ENCODE peak calls at places on chromosomes 6 and 20, in nine cellular contexts. O is lower lobe of right lung; E is HepG2; K is tibial nerve; I is body of pancreas; R is CD8-positive, alpha-beta T cell; X is ovary; Y is colonic mucosa; S is AG04450. U is an unnamed sample. For H3K9me3, the result is how much of the 10 kb centered on the place peaks cover.

GRCh38 chr6:37695273-37695672 is 2.4 kb downstream of the MDGA1 start:
- DNase-seq in K (no peak), S (no peak), O (no peak), E (no peak), Y (no peak), X (no peak), I (no peak), R (no peak), U (no peak)

GRCh38 chr6:21228411-21228810 is 365.1 kb upstream of the SOX4 start:
- DNase-seq in E (no peak), S (no peak), R (no peak), Y (no peak), O (no peak), I (no peak), X (no peak), K (no peak), U (no peak)

GRCh38 chr6:12208190-12208589 is 82.0 kb upstream of the EDN1 start:
- DNase-seq in E (no peak), K (peak), O (peak), X (no peak), Y (no peak), I (no peak), S (no peak), R (no peak), U (peak)

GRCh38 chr6:136362421-136363090 is 72.9 kb upstream of the BCLAF1 start:
- DNase-seq in E (no peak), X (no peak), I (no peak), R (no peak), O (no peak), Y (no peak), S (no peak), K (no peak), U (no peak)

GRCh38 chr6:134683783-134684765 is 265.8 kb downstream of the ALDH8A1 start:
- DNase-seq in Y (no peak), X (no peak), S (no peak), K (no peak), R (no peak), I (no peak), E (no peak), O (no peak), U (no peak)

GRCh38 chr6:168216741-168217140 is 102.8 kb downstream of the DACT2 start:
- DNase-seq in K (no peak), O (no peak), I (no peak), X (no peak), E (no peak), S (no peak), R (no peak), Y (no peak), U (no peak)

GRCh38 chr20:36856691-36857635 is 19.0 kb upstream of the TLDC2 start:
- DNase-seq in R (peak), Y (no peak), K (no peak), I (no peak), X (no peak), E (no peak), S (no peak), O (peak), U (no peak)

GRCh38 chr6:105882071-105882803 is 203.9 kb upstream of the PRDM1 start:
- DNase-seq in K (no peak), R (no peak), X (no peak), E (no peak), S (peak), I (no peak), O (no peak), Y (no peak), U (no peak)

GRCh38 chr6:145091102-145091826 is 644.1 kb downstream of the EPM2A start:
- DNase-seq in K (no peak), E (peak), S (no peak), I (no peak), X (no peak), O (no peak), Y (no peak), R (no peak), U (no peak)

GRCh38 chr6:106204961-106205360 is 118.8 kb downstream of the PRDM1 start:
- DNase-seq in R (no peak), E (no peak), S (no peak), I (no peak), X (no peak), Y (no peak), K (no peak), O (no peak), U (no peak)

GRCh38 chr6:117681321-117681720 is 6.1 kb downstream of the NUS1 start:
- DNase-seq in K (no peak), E (no peak), Y (no peak), I (no peak), X (no peak), R (no peak), S (no peak), O (no peak), U (no peak)

GRCh38 chr6:168721571-168721970 is 280.6 kb downstream of the SMOC2 start:
- DNase-seq in Y (no peak), S (no peak), X (no peak), E (no peak), O (no peak), K (no peak), R (no peak), I (no peak), U (no peak)

GRCh38 chr20:62710221-62710885 is 1.7 kb downstream of the NTSR1 start:
- DNase-seq in E (no peak), O (no peak), I (no peak), X (no peak), R (no peak), Y (no peak), K (no peak), S (no peak), U (no peak)

GRCh38 chr20:47481330-47482216 is 20.1 kb upstream of the NCOA3 start:
- DNase-seq in R (no peak), S (no peak), Y (no peak), O (no peak), I (no peak), E (no peak), K (no peak), X (no peak), U (no peak)

GRCh38 chr6:48110436-48111142 is 408 bp downstream of the PTCHD4 start:
- DNase-seq in O (no peak), K (no peak), S (no peak), X (no peak), I (no peak), Y (no peak), E (no peak), R (no peak), U (no peak)

GRCh38 chr20:23132930-23133559 is 46.9 kb upstream of the CD93 start:
- DNase-seq in Y (no peak), X (no peak), K (no peak), E (no peak), O (peak), S (no peak), R (no peak), I (peak), U (peak)

GRCh38 chr20:40897177-40897700 is 131.4 kb upstream of the TOP1 start:
- DNase-seq in I (no peak), X (no peak), Y (no peak), K (no peak), O (no peak), S (peak), R (no peak), E (no peak), U (no peak)

GRCh38 chr6:436308-437041 is 44.9 kb downstream of the IRF4 start:
- DNase-seq in Y (no peak), K (peak), S (peak), X (no peak), O (no peak), E (no peak), R (no peak), I (no peak), U (no peak)

GRCh38 chr20:1177680-1178079 is 7.1 kb downstream of the TMEM74B start:
- DNase-seq in R (no peak), Y (no peak), S (no peak), O (no peak), I (no peak), E (peak), K (no peak), X (no peak), U (no peak)

GRCh38 chr6:157227202-157228166 is 95.8 kb downstream of the TMEM242 start:
- DNase-seq in O (no peak), X (no peak), Y (no peak), I (no peak), E (no peak), S (no peak), R (no peak), K (no peak), U (no peak)

GRCh38 chr20:56205350-56205749 is 43.2 kb upstream of the MC3R start:
- DNase-seq in K (no peak), Y (no peak), I (no peak), S (no peak), X (no peak), O (no peak), R (no peak), E (no peak), U (no peak)

GRCh38 chr20:56208121-56208520 is 40.4 kb upstream of the MC3R start:
- DNase-seq in X (no peak), K (no peak), Y (no peak), R (no peak), I (no peak), S (no peak), E (no peak), O (no peak), U (no peak)

GRCh38 chr20:56211051-56211450 is 37.5 kb upstream of the MC3R start:
- DNase-seq in S (no peak), K (no peak), I (no peak), O (no peak), Y (no peak), R (no peak), X (no peak), E (no peak), U (no peak)

GRCh38 chr20:56204206-56204605 is 44.3 kb upstream of the MC3R start:
- DNase-seq in R (no peak), Y (no peak), S (no peak), I (no peak), X (no peak), O (no peak), K (no peak), E (no peak), U (no peak)

GRCh38 chr20:56207656-56208055 is 40.9 kb upstream of the MC3R start:
- DNase-seq in Y (no peak), E (no peak), I (no peak), K (no peak), R (no peak), S (no peak), O (no peak), X (no peak), U (no peak)
- H3K9me3 ChIP-seq in Y (under half), E (under half), I (under half), K (under half), R (under half), S (under half), O (under half), X (under half), U (under half)

DNA sequence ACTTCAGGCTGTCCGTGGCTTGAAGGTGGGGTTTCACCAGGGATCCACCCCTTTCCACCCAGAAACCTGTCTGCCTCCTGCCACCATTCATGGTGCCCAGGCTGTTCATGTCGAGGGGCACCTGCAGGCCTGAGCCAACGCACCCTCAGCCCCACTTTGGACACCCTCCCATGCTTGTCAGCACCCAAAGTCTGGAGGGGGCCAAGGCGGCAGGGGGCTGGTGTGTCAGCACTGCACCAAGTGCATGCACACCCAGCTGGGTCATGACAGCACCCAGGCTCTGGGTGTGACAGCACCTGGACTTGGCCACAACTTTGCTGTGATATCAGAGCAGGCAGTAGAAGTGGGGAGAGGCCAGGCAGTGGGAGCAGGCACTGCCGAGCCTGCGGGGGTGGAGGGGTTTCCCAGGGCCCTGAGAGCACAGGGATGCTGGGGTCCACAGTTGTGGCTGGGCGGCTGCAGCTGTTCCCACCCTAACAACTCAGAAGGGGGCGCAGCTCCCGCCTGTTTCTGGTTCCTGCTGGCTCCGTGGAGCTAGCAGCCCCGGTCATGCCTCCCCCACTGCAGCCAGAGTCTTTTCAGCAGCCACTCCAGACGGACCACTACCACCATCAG is 33.3 kb upstream of the GRM4 start:
- DNase-seq in K (no peak), Y (no peak), O (no peak), R (no peak), E (no peak), I (no peak), X (no peak), S (no peak), U (peak)
- TF ChIP-seq CTCF in K (no peak), Y (no peak), O (no peak), R (no peak), E (peak), I (no peak), X (no peak), S (no peak), U (no peak)

DNA sequence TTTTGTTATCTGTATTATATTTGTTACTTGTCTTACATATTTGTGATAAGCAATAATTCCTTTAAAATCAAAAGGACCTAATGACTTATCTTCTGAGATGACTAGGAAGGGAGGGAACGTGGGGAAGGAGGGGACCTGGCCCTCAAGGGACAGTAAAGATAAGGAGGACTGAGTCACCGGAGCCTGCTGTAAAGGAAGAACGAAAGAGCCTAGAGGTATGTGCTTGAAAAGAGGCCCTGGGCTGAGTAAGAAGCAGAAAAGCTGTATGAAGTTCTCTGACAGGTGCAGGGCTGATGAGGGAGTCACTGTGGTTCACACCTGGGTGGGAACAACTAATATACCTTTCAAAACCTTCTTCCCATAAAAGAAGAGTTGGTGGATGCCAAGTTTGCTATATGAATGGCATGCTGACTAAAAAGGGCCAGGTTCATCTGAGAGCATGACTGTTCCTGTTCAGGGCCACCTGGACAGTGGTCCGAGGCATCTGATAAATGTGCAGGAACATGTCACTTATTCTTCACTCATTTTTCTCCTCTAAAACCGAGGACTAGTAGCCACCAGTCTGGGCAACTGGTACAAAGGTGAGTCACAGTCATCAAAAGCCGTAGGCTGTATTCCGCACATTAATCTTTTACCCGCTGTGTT is 111.3 kb downstream of the TNFAIP3 start:
- DNase-seq in X (no peak), K (no peak), S (no peak), Y (peak), O (no peak), R (no peak), I (no peak), E (no peak), U (no peak)
- H3K27ac ChIP-seq in X (no peak), K (no peak), S (no peak), Y (peak), O (no peak), R (no peak), I (no peak), E (no peak), U (no peak)

GRCh38 chr6:107230448-107230847 is 115.1 kb upstream of the BEND3 start:
- DNase-seq in Y (no peak), I (no peak), X (no peak), E (no peak), S (no peak), O (no peak), R (no peak), K (no peak), U (no peak)
- H3K9me3 ChIP-seq in Y (under half), I (under half), X (under half), E (under half), S (under half), O (under half), R (under half), K (under half), U (under half)

DNA sequence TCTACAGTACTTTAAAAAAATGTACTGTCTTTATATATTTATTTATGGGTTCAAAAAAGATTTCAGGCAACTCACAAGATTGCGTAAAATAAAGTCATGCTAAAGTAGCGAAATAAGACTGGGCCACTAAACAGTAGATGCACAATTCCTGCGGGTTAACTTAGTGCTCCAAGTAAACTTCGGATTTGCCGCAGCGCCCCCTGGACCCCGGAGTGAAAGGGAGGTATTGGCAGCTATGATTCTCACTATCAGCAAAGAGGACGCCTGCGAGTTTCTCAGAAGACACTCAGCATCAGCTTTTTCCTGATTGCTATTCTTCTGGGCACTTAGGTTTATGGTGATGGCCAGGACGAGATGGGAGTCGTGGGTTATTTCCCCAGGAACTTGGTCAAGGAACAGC is 1.4 kb downstream of the OTOR start:
- DNase-seq in I (no peak), R (no peak), S (no peak), Y (no peak), E (peak), X (no peak), O (no peak), K (no peak), U (no peak)
- TF ChIP-seq CTCF in I (no peak), R (no peak), S (peak), Y (no peak), E (peak), X (no peak), O (no peak), K (no peak), U (no peak)

GRCh38 chr6:39843305-39844020 is 51.3 kb downstream of the DAAM2 start:
- DNase-seq in S (no peak), Y (no peak), K (no peak), O (no peak), I (no peak), R (no peak), E (no peak), X (no peak), U (no peak)
- H3K27ac ChIP-seq in S (no peak), Y (no peak), K (peak), O (no peak), I (no peak), R (no peak), E (no peak), X (no peak), U (peak)

GRCh38 chr6:2327591-2327990 is 82.2 kb upstream of the GMDS start:
- DNase-seq in I (no peak), K (no peak), E (no peak), O (no peak), S (no peak), Y (no peak), X (no peak), R (no peak), U (no peak)
- H3K9me3 ChIP-seq in I (under half), K (under half), E (half or more), O (under half), S (under half), Y (under half), X (under half), R (under half), U (under half)

DNA sequence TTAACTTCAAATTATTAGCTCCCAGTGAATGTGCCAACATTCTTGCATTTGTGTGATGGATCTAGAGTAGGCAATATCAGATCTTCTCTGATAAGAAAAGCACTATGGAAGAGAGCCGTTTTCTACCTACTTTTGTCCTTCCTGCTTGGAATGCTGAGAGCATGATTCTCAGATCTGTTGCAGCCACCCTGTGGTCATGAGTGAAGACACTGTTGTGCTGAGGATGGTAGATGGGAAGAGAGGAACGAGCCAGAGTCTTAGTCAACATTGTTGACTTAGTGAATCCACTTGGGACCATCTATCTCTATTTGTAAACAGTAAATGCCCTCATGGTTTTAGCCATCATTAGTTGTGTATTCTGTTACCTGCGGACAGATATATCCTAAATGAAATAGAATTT is 202.6 kb downstream of the CD109 start:
- DNase-seq in Y (no peak), S (no peak), X (no peak), K (no peak), R (no peak), E (no peak), O (no peak), I (no peak), U (no peak)
- TF ChIP-seq CTCF in Y (no peak), S (peak), X (no peak), K (no peak), R (no peak), E (peak), O (no peak), I (no peak), U (no peak)